ENCODE peak calls at places on chromosomes 6 and 20, in four cellular contexts. V, M, S and T are unnamed samples.

GRCh38 chr6:37648465-37649330 is 49.0 kb downstream of the MDGA1 start:
- DNase-seq in V (no peak), M (no peak), S (no peak), T (peak)

GRCh38 chr6:111490067-111490466 is 7.0 kb upstream of the REV3L start:
- DNase-seq in V (no peak), M (no peak), S (no peak), T (no peak)

GRCh38 chr6:16770701-16771569 is 9.7 kb upstream of the ATXN1 start:
- DNase-seq in V (peak), M (peak), S (peak), T (peak)

GRCh38 chr6:69865126-69865525 is 1.2 kb upstream of the COL19A1 start:
- DNase-seq in V (peak), M (no peak), S (no peak), T (no peak)

GRCh38 chr6:169441292-169441691 is 187.6 kb upstream of the THBS2 start:
- DNase-seq in V (no peak), M (no peak), S (no peak), T (no peak)

GRCh38 chr6:158819977-158820632 is 937 bp upstream of the EZR start:
- DNase-seq in V (no peak), M (no peak), S (no peak), T (no peak)

GRCh38 chr20:51193066-51193772 is 170.3 kb upstream of the KCNG1 start:
- DNase-seq in V (peak), M (no peak), S (no peak), T (no peak)

GRCh38 chr6:122408697-122409458 is 9.4 kb downstream of the HSF2 start:
- DNase-seq in V (no peak), M (no peak), S (no peak), T (no peak)

GRCh38 chr6:56708810-56709597 is 66.3 kb upstream of the DST start:
- DNase-seq in V (peak), M (no peak), S (no peak), T (no peak)

GRCh38 chr20:50558483-50558925 is 48.3 kb downstream of the PTPN1 start:
- DNase-seq in V (peak), M (no peak), S (no peak), T (no peak)

GRCh38 chr6:113220832-113221231 is 636.3 kb upstream of the MARCKS start:
- DNase-seq in V (no peak), M (no peak), S (no peak), T (no peak)

GRCh38 chr20:942611-943010 is 26.5 kb upstream of the ANGPT4 start:
- DNase-seq in V (no peak), M (no peak), S (no peak), T (no peak)

GRCh38 chr20:38827770-38828281 is 22.3 kb downstream of the PPP1R16B start:
- DNase-seq in V (peak), M (no peak), S (no peak), T (no peak)

GRCh38 chr6:106765496-106765895 is 136.1 kb downstream of the QRSL1 start:
- DNase-seq in V (no peak), M (no peak), S (no peak), T (no peak)

GRCh38 chr6:121603486-121603885 is 168.0 kb downstream of the GJA1 start:
- DNase-seq in V (no peak), M (no peak), S (no peak), T (no peak)

GRCh38 chr6:7914991-7915789 is 4.6 kb upstream of the TXNDC5 start:
- DNase-seq in V (peak), M (peak), S (no peak), T (no peak)

GRCh38 chr6:111812080-111813038 is 60.9 kb downstream of the FYN start:
- DNase-seq in V (no peak), M (no peak), S (no peak), T (no peak)

GRCh38 chr6:163667372-163668060 is 253.0 kb downstream of the QKI start:
- DNase-seq in V (peak), M (peak), S (no peak), T (no peak)

GRCh38 chr20:51331466-51331865 is 211.1 kb downstream of the NFATC2 start:
- DNase-seq in V (no peak), M (no peak), S (no peak), T (no peak)

GRCh38 chr6:75431379-75431778 is 62.2 kb downstream of the FILIP1 start:
- DNase-seq in V (no peak), M (peak), S (no peak), T (no peak)

GRCh38 chr20:9323622-9324021 is 190.8 kb upstream of the LAMP5 start:
- DNase-seq in V (peak), M (no peak), S (no peak), T (no peak)

GRCh38 chr6:26318459-26319404 is 46.3 kb upstream of the BTN3A2 start:
- DNase-seq in V (no peak), M (no peak), S (no peak), T (no peak)

GRCh38 chr6:12313992-12314589 is 23.9 kb downstream of the EDN1 start:
- DNase-seq in V (peak), M (no peak), S (no peak), T (peak)
- H3K4me3 ChIP-seq in V (no peak), M (no peak), S (no peak), T (no peak)

DNA sequence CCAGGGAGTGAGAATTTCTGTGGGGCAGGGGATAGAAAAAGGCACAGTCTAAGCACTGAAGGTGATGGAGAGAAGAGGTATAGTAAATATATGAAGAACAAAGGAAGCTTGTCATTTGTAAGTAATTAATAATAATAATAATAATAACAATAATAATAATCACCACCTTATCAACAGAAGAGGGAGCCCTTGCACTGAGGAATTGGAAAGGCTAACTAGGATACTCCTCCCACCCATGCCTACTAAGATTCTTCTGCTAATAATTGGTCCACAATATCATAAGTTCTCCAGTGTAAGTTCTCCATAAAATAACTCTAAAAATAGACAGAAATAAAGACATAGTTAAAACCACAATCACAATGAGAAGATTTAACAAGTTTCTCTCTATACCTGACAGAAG is 912 bp upstream of the OR12D3 start:
- DNase-seq in V (peak), M (no peak), S (no peak), T (no peak)
- TF ChIP-seq CTCF in V (no peak), M (no peak), S (no peak), T (no peak)

GRCh38 chr20:57263767-57264150 is 2.7 kb downstream of the BMP7 start:
- DNase-seq in V (no peak), M (no peak), S (no peak), T (no peak)
- H3K4me3 ChIP-seq in V (no peak), M (no peak), S (peak), T (peak)

DNA sequence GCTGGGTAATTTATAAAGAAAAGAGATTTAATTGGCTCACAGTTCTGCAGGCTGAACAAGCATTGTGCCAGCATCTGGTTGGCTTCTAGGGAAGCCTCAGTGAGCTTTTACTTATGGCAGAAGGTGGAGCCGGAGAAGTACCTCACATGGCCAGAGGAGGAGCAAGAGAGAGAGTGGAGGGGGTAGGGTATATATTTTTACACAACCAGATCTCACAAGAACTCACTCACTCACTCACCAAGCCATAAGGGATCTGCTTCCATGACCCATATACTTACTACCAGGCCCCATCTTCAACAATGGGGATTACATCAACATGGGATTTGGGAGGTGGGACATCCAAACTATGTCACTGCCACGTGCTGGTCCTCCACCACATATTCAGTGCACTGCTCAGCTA is 152.6 kb upstream of the PRND start:
- DNase-seq in V (no peak), M (no peak), S (no peak), T (no peak)
- TF ChIP-seq CTCF in V (peak), M (no peak), S (no peak), T (no peak)

GRCh38 chr20:23153696-23154341 is 67.7 kb upstream of the CD93 start:
- DNase-seq in V (no peak), M (no peak), S (no peak), T (no peak)
- H3K4me3 ChIP-seq in V (no peak), M (no peak), S (no peak), T (no peak)

GRCh38 chr6:331622-332521 is 39.6 kb downstream of the DUSP22 start:
- DNase-seq in V (no peak), M (no peak), S (no peak), T (no peak)

GRCh38 chr6:335146-335545 is 42.9 kb downstream of the DUSP22 start:
- DNase-seq in V (no peak), M (no peak), S (no peak), T (no peak)

GRCh38 chr6:332671-333070 is 40.4 kb downstream of the DUSP22 start:
- DNase-seq in V (peak), M (no peak), S (no peak), T (no peak)

GRCh38 chr6:334536-334935 is 42.2 kb downstream of the DUSP22 start:
- DNase-seq in V (no peak), M (no peak), S (no peak), T (no peak)

GRCh38 chr6:333379-334002 is 41.2 kb downstream of the DUSP22 start:
- DNase-seq in V (no peak), M (no peak), S (no peak), T (no peak)
- TF ChIP-seq CTCF in V (no peak), M (no peak), S (no peak), T (no peak)

GRCh38 chr20:46004813-46005505 is 3.7 kb upstream of the MMP9 start:
- DNase-seq in V (no peak), M (peak), S (no peak), T (peak)
- H3K4me3 ChIP-seq in V (no peak), M (no peak), S (no peak), T (no peak)

DNA sequence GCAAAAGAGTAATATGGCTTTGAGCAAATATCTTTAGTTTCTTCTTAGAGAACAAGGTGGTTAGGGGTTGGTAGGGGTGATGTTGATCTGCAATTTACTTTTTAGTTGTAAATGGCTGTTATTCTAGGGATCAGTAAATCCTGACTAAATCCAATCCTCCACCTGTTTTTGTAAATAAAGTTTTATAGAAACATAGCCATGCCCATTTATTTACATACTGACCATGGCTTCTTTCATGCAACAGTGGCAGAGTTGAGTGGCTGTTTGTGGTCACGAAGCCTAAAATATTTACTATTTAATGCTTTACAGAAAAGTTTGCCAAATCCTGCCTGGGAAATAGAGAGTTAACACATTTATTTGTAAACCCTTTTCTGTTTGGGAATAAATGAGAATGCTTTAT is 14.7 kb downstream of the HIVEP1 start:
- DNase-seq in V (no peak), M (no peak), S (no peak), T (no peak)
- TF ChIP-seq CTCF in V (no peak), M (no peak), S (no peak), T (no peak)

GRCh38 chr20:60931691-60932090 is 320.4 kb upstream of the CDH4 start:
- DNase-seq in V (no peak), M (no peak), S (no peak), T (no peak)
- H3K4me3 ChIP-seq in V (no peak), M (no peak), S (no peak), T (no peak)

GRCh38 chr6:23589811-23590210 is 536.2 kb upstream of the NRSN1 start:
- DNase-seq in V (no peak), M (no peak), S (no peak), T (no peak)

GRCh38 chr6:23587582-23587981 is 538.4 kb upstream of the NRSN1 start:
- DNase-seq in V (no peak), M (no peak), S (no peak), T (no peak)

DNA sequence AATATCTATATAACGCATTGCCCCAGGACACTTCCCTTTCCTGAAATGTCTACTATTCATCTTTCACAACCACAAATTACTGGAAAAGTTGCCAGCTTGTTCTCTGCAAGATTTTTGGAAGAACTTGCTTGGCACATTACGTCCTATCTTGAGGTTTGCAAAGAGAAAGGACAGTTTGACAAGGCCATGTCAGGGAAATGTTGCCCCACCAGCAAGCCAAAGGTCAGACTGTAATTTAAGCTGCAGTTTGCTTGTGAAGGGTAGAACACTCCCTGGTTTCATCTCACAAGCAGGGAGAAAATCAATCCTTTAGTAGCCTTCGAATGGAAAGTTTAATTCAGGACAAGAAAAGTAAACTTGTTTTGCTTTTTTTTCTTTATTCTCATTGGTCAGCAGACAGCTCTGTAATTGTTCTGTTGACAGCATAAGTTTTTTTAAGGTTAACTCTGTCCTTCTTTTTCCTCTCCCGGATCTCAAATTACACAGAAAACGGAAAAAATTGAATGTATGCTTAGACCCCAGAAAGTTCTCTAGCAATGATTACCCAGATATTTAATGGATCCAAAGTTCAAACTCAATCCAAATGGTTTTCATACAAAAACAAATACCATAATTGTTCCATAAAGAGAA is 541.8 kb upstream of the NRSN1 start:
- DNase-seq in V (peak), M (no peak), S (no peak), T (no peak)
- TF ChIP-seq CTCF in V (no peak), M (no peak), S (no peak), T (no peak)